ENCODE peak calls at places on chromosomes 2 and 18, in eight cellular contexts. W, C, Z, G, O, B, R and N are unnamed samples. For H3K9me3, the result is how much of the 10 kb centered on the place peaks cover.

GRCh38 chr18:8942021-8942908 is 160.2 kb upstream of the NDUFV2 start:
- DNase-seq in W (no peak), C (no peak), Z (no peak), G (no peak), O (no peak), B (no peak), R (no peak), N (no peak)

GRCh38 chr2:238238311-238238765 is 1.5 kb downstream of the HES6 start:
- DNase-seq in W (no peak), C (no peak), Z (no peak), G (no peak), O (no peak), B (no peak), R (no peak), N (no peak)

GRCh38 chr2:3100386-3100785 is 277.2 kb downstream of the EIPR1 start:
- DNase-seq in W (no peak), C (no peak), Z (no peak), G (no peak), O (no peak), B (no peak), R (no peak), N (no peak)

GRCh38 chr2:190190507-190190906 is 128.0 kb upstream of the MSTN start:
- DNase-seq in W (no peak), C (no peak), Z (no peak), G (no peak), O (no peak), B (no peak), R (no peak), N (no peak)

GRCh38 chr2:167946367-167946955 is 300.9 kb downstream of the STK39 start:
- DNase-seq in W (no peak), C (no peak), Z (no peak), G (no peak), O (no peak), B (no peak), R (no peak), N (no peak)

GRCh38 chr2:128310094-128310716 is 8.5 kb downstream of the HS6ST1 start:
- DNase-seq in W (no peak), C (no peak), Z (no peak), G (no peak), O (peak), B (peak), R (no peak), N (peak)

GRCh38 chr2:46857871-46858696 is 57.5 kb downstream of the MCFD2 start:
- DNase-seq in W (no peak), C (no peak), Z (no peak), G (no peak), O (no peak), B (no peak), R (peak), N (no peak)

GRCh38 chr2:50084086-50084843 is 930.0 kb upstream of the FSHR start:
- DNase-seq in W (no peak), C (no peak), Z (no peak), G (no peak), O (no peak), B (no peak), R (no peak), N (no peak)

GRCh38 chr2:71347517-71347916 is 15.9 kb downstream of the ZNF638 start:
- DNase-seq in W (no peak), C (no peak), Z (peak), G (peak), O (no peak), B (no peak), R (no peak), N (no peak)

GRCh38 chr2:19104503-19104902 is 253.9 kb downstream of the OSR1 start:
- DNase-seq in W (no peak), C (no peak), Z (peak), G (no peak), O (peak), B (no peak), R (peak), N (no peak)

GRCh38 chr2:84856785-84857184 is 24.1 kb downstream of the TRABD2A start:
- DNase-seq in W (no peak), C (no peak), Z (no peak), G (no peak), O (no peak), B (no peak), R (no peak), N (no peak)

GRCh38 chr2:198905881-198906612 is 551.7 kb downstream of the SATB2 start:
- DNase-seq in W (no peak), C (no peak), Z (no peak), G (no peak), O (no peak), B (no peak), R (no peak), N (no peak)

GRCh38 chr2:6294791-6295190 is 570.9 kb downstream of the CMPK2 start:
- DNase-seq in W (no peak), C (no peak), Z (no peak), G (no peak), O (no peak), B (no peak), R (no peak), N (no peak)

GRCh38 chr2:6290212-6290611 is 575.5 kb downstream of the CMPK2 start:
- DNase-seq in W (no peak), C (no peak), Z (no peak), G (no peak), O (no peak), B (no peak), R (no peak), N (no peak)

GRCh38 chr2:6290626-6291025 is 575.1 kb downstream of the CMPK2 start:
- DNase-seq in W (no peak), C (no peak), Z (no peak), G (no peak), O (no peak), B (no peak), R (no peak), N (no peak)
- H3K9me3 ChIP-seq in W (under half), C (under half), Z (under half), G (under half), O (under half), B (under half), R (under half), N (under half)

GRCh38 chr18:47981830-47982229 is 51.4 kb upstream of the SMAD2 start:
- DNase-seq in W (no peak), C (no peak), Z (no peak), G (no peak), O (no peak), B (no peak), R (no peak), N (no peak)
- H3K9me3 ChIP-seq in W (under half), C (under half), Z (under half), G (under half), O (under half), B (under half), R (under half), N (under half)

GRCh38 chr2:27583390-27583915 is 611 bp downstream of the ZNF512 start:
- DNase-seq in W (no peak), C (no peak), Z (no peak), G (no peak), O (no peak), B (no peak), R (no peak), N (no peak)

GRCh38 chr2:27584597-27584996 is 1.8 kb downstream of the ZNF512 start:
- DNase-seq in W (no peak), C (no peak), Z (no peak), G (no peak), O (no peak), B (no peak), R (no peak), N (no peak)

GRCh38 chr2:27582695-27583389 is at the start of gene ZNF512:
- DNase-seq in W (peak), C (peak), Z (no peak), G (peak), O (peak), B (peak), R (peak), N (peak)

GRCh38 chr2:27581417-27582128 is 1.3 kb upstream of the ZNF512 start:
- DNase-seq in W (no peak), C (no peak), Z (no peak), G (no peak), O (no peak), B (no peak), R (no peak), N (no peak)

GRCh38 chr2:27582129-27582694 is 630 bp upstream of the ZNF512 start:
- DNase-seq in W (no peak), C (no peak), Z (no peak), G (no peak), O (no peak), B (peak), R (no peak), N (peak)
- H3K9me3 ChIP-seq in W (under half), C (under half), Z (under half), G (under half), O (under half), B (under half), R (under half), N (under half)

DNA sequence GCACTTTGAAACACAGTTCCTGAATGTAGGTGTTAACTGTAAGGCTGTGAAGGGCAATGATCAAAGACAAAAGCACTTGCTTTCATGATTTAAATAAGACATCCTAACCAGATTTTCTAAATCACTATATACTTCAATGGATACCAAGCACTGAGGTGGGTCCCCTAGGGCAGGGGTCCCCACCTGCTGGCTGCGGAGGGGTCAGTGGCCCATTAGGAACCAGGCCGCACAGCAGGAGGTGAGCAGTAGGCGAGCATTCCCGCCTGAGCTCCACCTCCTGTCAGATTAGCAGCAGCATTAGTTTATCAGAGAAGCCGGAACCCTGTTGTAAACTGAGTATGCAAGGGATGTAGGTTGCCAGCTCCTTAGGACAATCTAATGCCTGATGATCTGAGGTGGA is 7.1 kb downstream of the NFE2L2 start:
- DNase-seq in W (no peak), C (no peak), Z (no peak), G (no peak), O (no peak), B (no peak), R (no peak), N (no peak)
- H3K9me3 ChIP-seq in W (under half), C (under half), Z (under half), G (under half), O (under half), B (under half), R (under half), N (under half)

GRCh38 chr2:501667-502066 is 175.5 kb downstream of the TMEM18 start:
- DNase-seq in W (no peak), C (no peak), Z (no peak), G (no peak), O (no peak), B (no peak), R (no peak), N (no peak)

GRCh38 chr2:498493-499178 is 178.6 kb downstream of the TMEM18 start:
- DNase-seq in W (no peak), C (no peak), Z (no peak), G (no peak), O (no peak), B (no peak), R (no peak), N (no peak)

GRCh38 chr2:497770-498492 is 179.3 kb downstream of the TMEM18 start:
- DNase-seq in W (no peak), C (no peak), Z (no peak), G (no peak), O (no peak), B (no peak), R (no peak), N (no peak)

GRCh38 chr2:501130-501529 is 176.1 kb downstream of the TMEM18 start:
- DNase-seq in W (no peak), C (no peak), Z (peak), G (no peak), O (no peak), B (no peak), R (peak), N (no peak)

GRCh38 chr2:499726-500125 is 177.5 kb downstream of the TMEM18 start:
- DNase-seq in W (no peak), C (no peak), Z (no peak), G (no peak), O (no peak), B (no peak), R (no peak), N (no peak)
- H3K9me3 ChIP-seq in W (under half), C (under half), Z (under half), G (under half), O (under half), B (under half), R (under half), N (under half)